ENCODE peak calls at places on chromosomes 5 and 9, in four cellular contexts. J, W, I and Z are unnamed samples.

GRCh38 chr5:176507911-176508310 is 29.3 kb downstream of the RNF44 start:
- DNase-seq in J (no peak), W (no peak), I (no peak), Z (no peak)

GRCh38 chr9:27154923-27155322 is 45.9 kb downstream of the TEK start:
- DNase-seq in J (no peak), W (no peak), I (no peak), Z (no peak)

GRCh38 chr5:66223637-66224036 is 79.5 kb downstream of the SREK1 start:
- DNase-seq in J (peak; percentile 21), W (peak; percentile 46), I (no peak), Z (no peak)

GRCh38 chr9:4604678-4605095 is 57.4 kb upstream of the PLPP6 start:
- DNase-seq in J (peak; percentile 72), W (peak; percentile 42), I (peak; percentile 75), Z (peak; percentile 50)

GRCh38 chr5:28286566-28286965 is 1248.2 kb upstream of the CDH9 start:
- DNase-seq in J (no peak), W (no peak), I (no peak), Z (no peak)

GRCh38 chr9:127780126-127780885 is 1.8 kb upstream of the SH2D3C start:
- DNase-seq in J (no peak), W (no peak), I (peak; percentile 25), Z (no peak)

GRCh38 chr5:177311361-177311722 is 356 bp downstream of the MXD3 start:
- DNase-seq in J (no peak), W (no peak), I (no peak), Z (no peak)

GRCh38 chr5:140372971-140373487 is 13.0 kb downstream of the SLC4A9 start:
- DNase-seq in J (peak; percentile 71), W (peak; percentile 62), I (peak; percentile 65), Z (no peak)

GRCh38 chr9:125404733-125405132 is 143.1 kb downstream of the GAPVD1 start:
- DNase-seq in J (no peak), W (no peak), I (no peak), Z (no peak)

GRCh38 chr5:56409331-56410190 is 176.4 kb upstream of the ANKRD55 start:
- DNase-seq in J (no peak), W (no peak), I (no peak), Z (no peak)

GRCh38 chr5:41736641-41737040 is 133.6 kb downstream of the OXCT1 start:
- DNase-seq in J (no peak), W (no peak), I (no peak), Z (no peak)

GRCh38 chr9:118533101-118533500 is 828.9 kb downstream of the TLR4 start:
- DNase-seq in J (no peak), W (no peak), I (no peak), Z (no peak)

GRCh38 chr5:59724482-59725392 is 168.8 kb downstream of the PDE4D start:
- DNase-seq in J (peak; percentile 12), W (peak; percentile 24), I (peak; percentile 15), Z (no peak)

GRCh38 chr5:125199968-125200841 is 453.8 kb upstream of the ZNF608 start:
- DNase-seq in J (no peak), W (no peak), I (no peak), Z (no peak)

GRCh38 chr5:3701694-3702093 is 106.1 kb downstream of the IRX1 start:
- DNase-seq in J (no peak), W (no peak), I (no peak), Z (no peak)

GRCh38 chr5:980001-980588 is 28.5 kb upstream of the NKD2 start:
- DNase-seq in J (no peak), W (no peak), I (peak; percentile 48), Z (no peak)

GRCh38 chr5:33969572-33970452 is 14.7 kb downstream of the SLC45A2 start:
- DNase-seq in J (peak; percentile 6), W (peak; percentile 43), I (peak; percentile 13), Z (peak; percentile 27)

GRCh38 chr9:130561056-130561455 is 18.3 kb upstream of the FUBP3 start:
- DNase-seq in J (no peak), W (no peak), I (no peak), Z (no peak)

GRCh38 chr9:84573098-84573497 is 96.4 kb upstream of the NTRK2 start:
- DNase-seq in J (no peak), W (no peak), I (no peak), Z (no peak)

GRCh38 chr9:37596504-37596903 is 4.1 kb upstream of the TOMM5 start:
- DNase-seq in J (no peak), W (no peak), I (no peak), Z (no peak)

GRCh38 chr5:149898811-149899210 is 45.8 kb downstream of the PDE6A start:
- DNase-seq in J (no peak), W (no peak), I (no peak), Z (no peak)

GRCh38 chr9:129702563-129702962 is 37.1 kb downstream of the PRRX2 start:
- DNase-seq in J (no peak), W (no peak), I (no peak), Z (no peak)

GRCh38 chr9:24614070-24614469 is 68.4 kb upstream of the IZUMO3 start:
- DNase-seq in J (no peak), W (no peak), I (no peak), Z (no peak)

GRCh38 chr9:14021871-14022525 is 291.9 kb downstream of the NFIB start:
- DNase-seq in J (no peak), W (no peak), I (no peak), Z (no peak)
- TF ChIP-seq ZNF274 in J (no peak), W (no peak), I (no peak), Z (no peak)

GRCh38 chr5:108171759-108172158 is 210.1 kb downstream of the FBXL17 start:
- DNase-seq in J (no peak), W (no peak), I (no peak), Z (no peak)

GRCh38 chr5:108164574-108164973 is 217.3 kb downstream of the FBXL17 start:
- DNase-seq in J (no peak), W (no peak), I (no peak), Z (no peak)

GRCh38 chr5:108167174-108167573 is 214.7 kb downstream of the FBXL17 start:
- DNase-seq in J (no peak), W (no peak), I (no peak), Z (no peak)

DNA sequence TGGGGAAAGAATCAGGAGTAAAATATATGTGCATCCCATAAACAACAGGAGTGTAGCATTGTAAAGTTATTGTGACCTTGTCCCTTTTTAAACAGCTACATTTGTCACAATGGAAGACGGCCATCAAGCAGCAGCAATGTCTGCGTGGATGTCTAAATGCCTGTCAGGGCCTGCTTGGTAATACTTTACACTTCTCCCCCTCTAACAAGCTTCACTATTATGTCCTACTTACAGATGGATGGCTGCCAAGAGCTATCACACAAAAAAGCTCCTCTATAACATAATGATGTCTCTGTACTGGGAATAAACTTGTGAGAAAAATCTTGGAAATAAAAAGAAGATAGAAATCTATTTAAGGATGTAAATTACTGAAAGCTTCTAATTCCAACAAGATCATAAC is 213.0 kb downstream of the FBXL17 start:
- DNase-seq in J (no peak), W (no peak), I (no peak), Z (no peak)
- TF ChIP-seq ZNF274 in J (no peak), W (no peak), I (no peak), Z (no peak)

GRCh38 chr9:20693068-20693467 is 9.0 kb downstream of the FOCAD start:
- DNase-seq in J (no peak), W (no peak), I (no peak), Z (no peak)

GRCh38 chr9:20689833-20690232 is 5.8 kb downstream of the FOCAD start:
- DNase-seq in J (no peak), W (no peak), I (peak; percentile 56), Z (no peak)

GRCh38 chr9:20694248-20694647 is 10.2 kb downstream of the FOCAD start:
- DNase-seq in J (no peak), W (no peak), I (no peak), Z (no peak)

GRCh38 chr9:20697021-20697719 is 13.1 kb downstream of the FOCAD start:
- DNase-seq in J (no peak), W (no peak), I (no peak), Z (no peak)

GRCh38 chr9:20692554-20692953 is 8.5 kb downstream of the FOCAD start:
- DNase-seq in J (no peak), W (peak; percentile 15), I (peak; percentile 94), Z (no peak)
- TF ChIP-seq ZNF274 in J (no peak), W (no peak), I (no peak), Z (no peak)

GRCh38 chr9:1052119-1052907 is 2.2 kb downstream of the DMRT2 start:
- DNase-seq in J (no peak), W (no peak), I (no peak), Z (no peak)

GRCh38 chr9:1048853-1049252 is 1.3 kb upstream of the DMRT2 start:
- DNase-seq in J (no peak), W (no peak), I (no peak), Z (no peak)

GRCh38 chr9:1049641-1050040 is 516 bp upstream of the DMRT2 start:
- DNase-seq in J (no peak), W (no peak), I (no peak), Z (no peak)

GRCh38 chr9:1051286-1052118 is 1.3 kb downstream of the DMRT2 start:
- DNase-seq in J (no peak), W (no peak), I (no peak), Z (no peak)

GRCh38 chr9:1050125-1050895 is at the start of gene DMRT2:
- DNase-seq in J (peak; percentile 0), W (peak; percentile 43), I (peak; percentile 51), Z (no peak)
- TF ChIP-seq ZNF274 in J (no peak), W (no peak), I (no peak), Z (no peak)